ENCODE peak calls at places on chromosomes 7 and 10, in five cellular contexts. One of them, this sample, is unnamed.

GRCh38 chr7:158595068-158595467 is 7.4 kb upstream of the PTPRN2 start:
- DNase-seq in fibroblast of lung: peak
- DNase-seq in fibroblast of pulmonary artery: peak
- DNase-seq in endothelial cell of umbilical vein: peak
- DNase-seq in SK-N-SH: no peak
- DNase-seq in this sample: peak

GRCh38 chr7:47783456-47784240 is 164.6 kb downstream of the PKD1L1 start:
- DNase-seq in SK-N-SH: no peak
- DNase-seq in fibroblast of lung: peak
- DNase-seq in fibroblast of pulmonary artery: peak
- DNase-seq in endothelial cell of umbilical vein: peak
- DNase-seq in this sample: peak

GRCh38 chr7:106309352-106309751 is 24.6 kb upstream of the NAMPT start:
- DNase-seq in fibroblast of pulmonary artery: no peak
- DNase-seq in SK-N-SH: no peak
- DNase-seq in fibroblast of lung: no peak
- DNase-seq in endothelial cell of umbilical vein: no peak
- DNase-seq in this sample: peak

GRCh38 chr10:77390481-77390891 is 247.1 kb downstream of the KCNMA1 start:
- DNase-seq in endothelial cell of umbilical vein: no peak
- DNase-seq in SK-N-SH: no peak
- DNase-seq in fibroblast of pulmonary artery: no peak
- DNase-seq in fibroblast of lung: no peak
- DNase-seq in this sample: no peak

GRCh38 chr10:110076559-110077318 is 69.0 kb downstream of the ADD3 start:
- DNase-seq in endothelial cell of umbilical vein: peak
- DNase-seq in fibroblast of pulmonary artery: peak
- DNase-seq in SK-N-SH: no peak
- DNase-seq in fibroblast of lung: peak
- DNase-seq in this sample: peak

GRCh38 chr7:11341285-11341944 is 367.7 kb downstream of the PHF14 start:
- DNase-seq in SK-N-SH: peak
- DNase-seq in fibroblast of pulmonary artery: peak
- DNase-seq in fibroblast of lung: peak
- DNase-seq in endothelial cell of umbilical vein: peak
- DNase-seq in this sample: peak

GRCh38 chr10:57964371-57964770 is 303.3 kb downstream of the IPMK start:
- DNase-seq in fibroblast of pulmonary artery: peak
- DNase-seq in endothelial cell of umbilical vein: no peak
- DNase-seq in SK-N-SH: no peak
- DNase-seq in fibroblast of lung: no peak
- DNase-seq in this sample: peak

GRCh38 chr7:151411551-151411950 is 1.7 kb upstream of the WDR86 start:
- DNase-seq in fibroblast of pulmonary artery: no peak
- DNase-seq in endothelial cell of umbilical vein: no peak
- DNase-seq in SK-N-SH: peak
- DNase-seq in fibroblast of lung: no peak
- DNase-seq in this sample: no peak

GRCh38 chr10:35194906-35195305 is 68.3 kb downstream of the CREM start:
- DNase-seq in fibroblast of lung: peak
- DNase-seq in SK-N-SH: peak
- DNase-seq in endothelial cell of umbilical vein: peak
- DNase-seq in fibroblast of pulmonary artery: peak
- DNase-seq in this sample: peak

GRCh38 chr10:19889279-19889678 is 73.0 kb downstream of the PLXDC2 start:
- DNase-seq in endothelial cell of umbilical vein: no peak
- DNase-seq in fibroblast of pulmonary artery: no peak
- DNase-seq in SK-N-SH: no peak
- DNase-seq in fibroblast of lung: no peak
- DNase-seq in this sample: no peak

GRCh38 chr10:96690755-96691730 is 29.3 kb downstream of the PIK3AP1 start:
- DNase-seq in fibroblast of pulmonary artery: no peak
- DNase-seq in endothelial cell of umbilical vein: no peak
- DNase-seq in SK-N-SH: no peak
- DNase-seq in fibroblast of lung: no peak
- DNase-seq in this sample: no peak

GRCh38 chr7:7103343-7104313 is 78.7 kb upstream of the C1GALT1 start:
- DNase-seq in SK-N-SH: peak
- DNase-seq in endothelial cell of umbilical vein: peak
- DNase-seq in fibroblast of pulmonary artery: peak
- DNase-seq in fibroblast of lung: peak
- DNase-seq in this sample: peak

GRCh38 chr10:30491204-30491603 is 57.2 kb downstream of the MAP3K8 start:
- DNase-seq in fibroblast of lung: peak
- DNase-seq in endothelial cell of umbilical vein: no peak
- DNase-seq in fibroblast of pulmonary artery: peak
- DNase-seq in SK-N-SH: no peak
- DNase-seq in this sample: peak

GRCh38 chr7:128830231-128831177 is at the start of gene FLNC:
- DNase-seq in fibroblast of pulmonary artery: peak
- DNase-seq in endothelial cell of umbilical vein: peak
- DNase-seq in SK-N-SH: peak
- DNase-seq in fibroblast of lung: peak
- DNase-seq in this sample: peak

GRCh38 chr7:30779574-30779973 is 8.4 kb downstream of the MINDY4 start:
- DNase-seq in endothelial cell of umbilical vein: no peak
- DNase-seq in fibroblast of lung: no peak
- DNase-seq in fibroblast of pulmonary artery: no peak
- DNase-seq in SK-N-SH: no peak
- DNase-seq in this sample: no peak

GRCh38 chr10:128432423-128432822 is 306.2 kb upstream of the MKI67 start:
- DNase-seq in fibroblast of pulmonary artery: no peak
- DNase-seq in fibroblast of lung: no peak
- DNase-seq in SK-N-SH: no peak
- DNase-seq in endothelial cell of umbilical vein: no peak
- DNase-seq in this sample: no peak

GRCh38 chr7:121960678-121961461 is 87.9 kb downstream of the PTPRZ1 start:
- DNase-seq in fibroblast of lung: peak
- DNase-seq in SK-N-SH: no peak
- DNase-seq in endothelial cell of umbilical vein: peak
- DNase-seq in fibroblast of pulmonary artery: peak
- DNase-seq in this sample: peak

GRCh38 chr7:92747041-92747835 is 89.1 kb downstream of the CDK6 start:
- DNase-seq in endothelial cell of umbilical vein: no peak
- DNase-seq in fibroblast of pulmonary artery: no peak
- DNase-seq in fibroblast of lung: peak
- DNase-seq in SK-N-SH: no peak
- DNase-seq in this sample: peak

GRCh38 chr7:122764020-122764419 is 61.3 kb upstream of the RNF148 start:
- DNase-seq in fibroblast of lung: no peak
- DNase-seq in SK-N-SH: no peak
- DNase-seq in endothelial cell of umbilical vein: peak
- DNase-seq in fibroblast of pulmonary artery: peak
- DNase-seq in this sample: no peak

GRCh38 chr7:108094933-108095710 is 35.0 kb downstream of the LAMB4 start:
- DNase-seq in fibroblast of pulmonary artery: peak
- DNase-seq in endothelial cell of umbilical vein: peak
- DNase-seq in fibroblast of lung: peak
- DNase-seq in SK-N-SH: peak
- DNase-seq in this sample: peak

GRCh38 chr7:98034044-98035035 is 44.3 kb upstream of the OCM2 start:
- DNase-seq in SK-N-SH: peak
- DNase-seq in fibroblast of pulmonary artery: no peak
- DNase-seq in endothelial cell of umbilical vein: no peak
- DNase-seq in fibroblast of lung: peak
- DNase-seq in this sample: no peak

GRCh38 chr10:61662794-61663259 is at the start of gene CABCOCO1:
- DNase-seq in SK-N-SH: peak
- DNase-seq in fibroblast of pulmonary artery: peak
- DNase-seq in endothelial cell of umbilical vein: peak
- DNase-seq in fibroblast of lung: peak
- DNase-seq in this sample: peak

GRCh38 chr7:69932034-69932628 is 333.9 kb downstream of the AUTS2 start:
- DNase-seq in SK-N-SH: peak
- DNase-seq in fibroblast of pulmonary artery: peak
- DNase-seq in fibroblast of lung: peak
- DNase-seq in endothelial cell of umbilical vein: no peak
- DNase-seq in this sample: peak

GRCh38 chr10:44864042-44864436 is 47.1 kb upstream of the TMEM72 start:
- DNase-seq in fibroblast of lung: peak
- DNase-seq in SK-N-SH: no peak
- DNase-seq in fibroblast of pulmonary artery: no peak
- DNase-seq in endothelial cell of umbilical vein: peak
- DNase-seq in this sample: peak

GRCh38 chr7:77338883-77339629 is 77.1 kb downstream of the GSAP start:
- DNase-seq in fibroblast of pulmonary artery: peak
- DNase-seq in fibroblast of lung: peak
- DNase-seq in endothelial cell of umbilical vein: no peak
- DNase-seq in SK-N-SH: no peak
- DNase-seq in this sample: peak

GRCh38 chr10:60968504-60968903 is 24.5 kb upstream of the RHOBTB1 start:
- DNase-seq in fibroblast of pulmonary artery: no peak
- DNase-seq in fibroblast of lung: no peak
- DNase-seq in SK-N-SH: no peak
- DNase-seq in endothelial cell of umbilical vein: no peak
- DNase-seq in this sample: no peak

GRCh38 chr7:106065560-106066500 is 46.3 kb downstream of the SYPL1 start:
- DNase-seq in SK-N-SH: no peak
- DNase-seq in fibroblast of pulmonary artery: no peak
- DNase-seq in endothelial cell of umbilical vein: no peak
- DNase-seq in fibroblast of lung: no peak
- DNase-seq in this sample: peak

GRCh38 chr10:75297021-75297599 is 61.4 kb upstream of the COMTD1 start:
- DNase-seq in fibroblast of lung: no peak
- DNase-seq in endothelial cell of umbilical vein: no peak
- DNase-seq in fibroblast of pulmonary artery: no peak
- DNase-seq in SK-N-SH: no peak
- DNase-seq in this sample: no peak

GRCh38 chr7:139043823-139044812 is 8.3 kb upstream of the ZC3HAV1L start:
- DNase-seq in SK-N-SH: no peak
- DNase-seq in fibroblast of pulmonary artery: no peak
- DNase-seq in fibroblast of lung: no peak
- DNase-seq in endothelial cell of umbilical vein: peak
- DNase-seq in this sample: no peak
- H3K4me3 ChIP-seq in SK-N-SH: no peak
- H3K4me3 ChIP-seq in fibroblast of pulmonary artery: no peak
- H3K4me3 ChIP-seq in fibroblast of lung: no peak
- H3K4me3 ChIP-seq in endothelial cell of umbilical vein: no peak
- H3K4me3 ChIP-seq in this sample: no peak

DNA sequence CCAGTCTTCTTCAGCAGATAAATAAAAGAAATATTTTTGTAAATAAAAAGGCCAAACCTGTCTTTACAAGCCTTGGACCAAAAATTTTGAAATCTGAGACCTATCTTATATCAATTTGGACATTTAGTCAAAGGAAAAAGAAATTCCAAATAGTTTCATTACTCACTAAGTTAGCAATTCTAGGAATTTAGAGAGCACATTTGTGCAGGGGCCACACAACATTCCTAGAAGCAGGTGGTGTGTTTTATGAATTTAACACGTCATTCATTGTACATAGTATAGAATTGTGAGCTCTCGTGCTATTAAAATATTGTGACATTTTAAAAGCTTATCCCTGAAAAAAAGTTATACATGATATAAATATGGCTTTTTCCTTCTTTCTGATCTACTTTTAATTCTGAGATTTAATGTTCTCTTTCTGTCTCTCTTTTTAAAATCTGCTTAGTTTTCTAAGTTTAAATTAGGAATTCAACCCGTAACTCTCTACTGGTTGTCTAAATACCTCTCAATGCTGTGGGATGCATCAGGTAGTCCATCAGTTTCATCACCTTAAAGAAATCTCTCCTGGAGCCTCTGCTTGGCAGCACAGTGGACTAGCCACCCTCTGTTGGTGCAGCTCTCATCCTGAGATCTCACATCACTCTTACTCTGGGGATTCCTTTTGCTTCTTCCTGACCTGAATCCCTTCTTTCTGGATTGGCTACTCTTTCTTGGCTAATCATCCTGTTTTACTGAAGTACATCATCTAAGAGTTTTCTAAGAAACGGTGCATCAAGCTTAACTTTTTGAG is 124.5 kb downstream of the SEMA3E start:
- DNase-seq in fibroblast of lung: no peak
- DNase-seq in SK-N-SH: no peak
- DNase-seq in endothelial cell of umbilical vein: no peak
- DNase-seq in fibroblast of pulmonary artery: no peak
- DNase-seq in this sample: no peak
- TF ChIP-seq CTCF in fibroblast of lung: no peak
- TF ChIP-seq CTCF in SK-N-SH: no peak
- TF ChIP-seq CTCF in endothelial cell of umbilical vein: no peak
- TF ChIP-seq CTCF in fibroblast of pulmonary artery: no peak
- TF ChIP-seq CTCF in this sample: no peak

DNA sequence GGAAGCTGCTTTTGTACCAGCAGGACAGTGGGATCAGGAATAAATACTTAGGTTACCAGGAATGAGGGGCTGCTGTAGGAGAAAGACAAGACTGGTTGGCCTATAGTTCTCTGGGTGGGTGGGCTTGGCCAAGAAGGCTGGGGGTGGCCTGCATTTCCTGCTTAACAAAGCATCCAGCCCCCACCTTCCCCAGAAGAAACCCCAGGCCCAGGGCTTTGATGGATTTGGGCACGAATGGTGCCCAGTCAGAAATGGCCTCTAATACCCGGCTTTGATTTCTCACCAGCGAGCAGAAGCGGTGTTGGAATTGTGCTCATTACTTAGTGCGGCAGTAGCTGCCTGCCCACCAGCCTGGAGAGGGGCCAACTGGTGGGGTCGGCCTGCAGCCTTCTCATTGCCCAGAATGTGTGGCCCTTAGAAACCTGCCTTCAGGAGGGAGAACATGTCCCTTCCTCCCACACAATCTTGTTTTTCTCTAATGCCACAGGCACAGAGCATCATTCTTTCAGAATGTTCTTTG is 2.3 kb downstream of the UNC5B start:
- DNase-seq in fibroblast of pulmonary artery: no peak
- DNase-seq in fibroblast of lung: no peak
- DNase-seq in endothelial cell of umbilical vein: no peak
- DNase-seq in SK-N-SH: no peak
- DNase-seq in this sample: no peak
- H3K4me3 ChIP-seq in fibroblast of pulmonary artery: peak
- H3K4me3 ChIP-seq in fibroblast of lung: no peak
- H3K4me3 ChIP-seq in endothelial cell of umbilical vein: no peak
- H3K4me3 ChIP-seq in SK-N-SH: peak
- H3K4me3 ChIP-seq in this sample: no peak

DNA sequence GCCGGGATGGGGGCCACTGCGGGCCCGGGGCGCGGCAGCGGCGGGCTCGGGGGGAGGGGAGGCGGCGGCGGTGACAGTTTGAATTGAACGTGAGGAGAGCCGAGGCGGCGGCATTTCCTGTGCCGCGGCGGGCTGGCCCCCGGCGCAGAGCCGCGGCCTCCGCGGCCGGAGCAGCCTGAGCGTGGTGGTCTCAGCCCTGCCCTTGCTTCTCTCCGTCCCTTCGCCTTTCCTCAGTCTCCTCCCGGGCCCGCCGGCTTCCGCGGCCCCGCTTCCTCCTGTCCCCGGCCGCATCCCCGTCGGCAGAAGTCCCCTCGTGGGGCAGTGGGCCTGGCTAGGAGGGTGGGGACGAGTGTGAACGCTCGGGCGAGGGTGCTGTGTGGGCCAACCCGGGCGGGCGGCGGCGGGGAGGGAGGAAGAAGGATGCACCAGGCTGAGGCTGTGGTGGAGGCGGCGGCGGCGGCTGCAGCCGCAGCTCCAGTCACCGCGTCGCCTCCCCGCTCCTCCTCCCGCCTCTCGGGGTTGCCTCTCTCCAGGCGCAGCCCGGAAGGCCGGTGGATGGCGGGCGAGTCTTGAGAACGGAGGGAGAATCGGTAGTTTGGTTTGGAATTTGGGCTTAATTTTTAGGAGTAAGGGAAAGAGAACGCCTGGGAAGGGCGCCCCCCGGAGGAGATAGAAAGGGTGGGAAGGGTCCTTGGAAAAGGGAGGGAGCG is 690 bp downstream of the SEPTIN7 start:
- DNase-seq in fibroblast of lung: peak
- DNase-seq in fibroblast of pulmonary artery: peak
- DNase-seq in endothelial cell of umbilical vein: peak
- DNase-seq in SK-N-SH: peak
- DNase-seq in this sample: peak
- TF ChIP-seq CTCF in fibroblast of lung: peak
- TF ChIP-seq CTCF in fibroblast of pulmonary artery: peak
- TF ChIP-seq CTCF in endothelial cell of umbilical vein: peak
- TF ChIP-seq CTCF in SK-N-SH: peak
- TF ChIP-seq CTCF in this sample: peak

This sample was measured in fibroblast of mammary gland.